ENCODE peak calls at places on chromosomes 7 and 10, in five cellular contexts. I is sigmoid colon; G is A172; A is activated T-cell treated with anti-CD3 and anti-CD28 coated beads, Interleukin-2, amount 50 U/mL, for 48 hours; K is stimulated activated effector memory CD8-positive, alpha-beta T cell treated with anti-CD3 and anti-CD28 coated beads, Interleukin-12 subunit alpha, Interleukin-12 subunit beta, amount 100 ng/mL, for 72 hours. U is an unnamed sample.

GRCh38 chr7:42372498-42372897 is 135.5 kb upstream of the GLI3 start:
- DNase-seq in I (no peak), G (no peak), A (no peak), K (no peak), U (no peak)

GRCh38 chr7:108037748-108038147 is 34.8 kb upstream of the LAMB1 start:
- DNase-seq in I (no peak), G (no peak), A (no peak), K (no peak), U (no peak)

GRCh38 chr10:100348389-100348927 is 1.4 kb downstream of the SCD start:
- DNase-seq in I (no peak), G (no peak), A (no peak), K (no peak), U (no peak)

GRCh38 chr7:97002555-97003261 is 2.6 kb upstream of the DLX6 start:
- DNase-seq in I (no peak), G (no peak), A (no peak), K (no peak), U (no peak)

GRCh38 chr7:12210179-12211053 is 678 bp upstream of the TMEM106B start:
- DNase-seq in I (no peak), G (peak), A (no peak), K (no peak), U (peak)

GRCh38 chr10:104767282-104767681 is 126.2 kb downstream of the SORCS3 start:
- DNase-seq in I (no peak), G (no peak), A (no peak), K (no peak), U (no peak)

GRCh38 chr7:94409561-94409960 is 14.9 kb downstream of the COL1A2 start:
- DNase-seq in I (no peak), G (no peak), A (no peak), K (no peak), U (no peak)

GRCh38 chr10:117131390-117132327 is 6.4 kb downstream of the VAX1 start:
- DNase-seq in I (no peak), G (no peak), A (no peak), K (peak), U (no peak)

GRCh38 chr7:27235387-27236052 is 7.1 kb upstream of the EVX1 start:
- DNase-seq in I (peak), G (peak), A (no peak), K (no peak), U (peak)

GRCh38 chr7:115662676-115663075 is 367.9 kb downstream of the TFEC start:
- DNase-seq in I (no peak), G (no peak), A (no peak), K (no peak), U (no peak)

GRCh38 chr10:16585103-16585502 is 63.4 kb upstream of the C1QL3 start:
- DNase-seq in I (no peak), G (no peak), A (no peak), K (no peak), U (no peak)

GRCh38 chr10:27433976-27434375 is 70.1 kb upstream of the RAB18 start:
- DNase-seq in I (no peak), G (no peak), A (no peak), K (no peak), U (no peak)

GRCh38 chr10:86440874-86441838 is 74.6 kb upstream of the GRID1 start:
- DNase-seq in I (no peak), G (peak), A (no peak), K (no peak), U (peak)

GRCh38 chr7:110557-111232 is 81.7 kb upstream of the FAM20C start:
- DNase-seq in I (no peak), G (no peak), A (no peak), K (no peak), U (no peak)

GRCh38 chr10:77919713-77920108 is 6.8 kb downstream of the DLG5 start:
- DNase-seq in I (no peak), G (peak), A (no peak), K (no peak), U (no peak)

GRCh38 chr10:44897049-44897448 is 14.1 kb upstream of the TMEM72 start:
- DNase-seq in I (no peak), G (no peak), A (no peak), K (no peak), U (no peak)

GRCh38 chr7:107014381-107015023 is 30.0 kb upstream of the PRKAR2B start:
- DNase-seq in I (no peak), G (peak), A (no peak), K (no peak), U (no peak)

GRCh38 chr7:158702944-158703343 is 1.7 kb downstream of the NCAPG2 start:
- DNase-seq in I (no peak), G (no peak), A (no peak), K (no peak), U (no peak)

GRCh38 chr10:132140167-132140925 is 46.4 kb upstream of the DPYSL4 start:
- DNase-seq in I (peak), G (no peak), A (no peak), K (no peak), U (no peak)

GRCh38 chr7:100894860-100895700 is 608 bp downstream of the ACHE start:
- DNase-seq in I (peak), G (no peak), A (peak), K (peak), U (peak)

GRCh38 chr10:72292223-72292691 is 18.5 kb downstream of the DDIT4 start:
- DNase-seq in I (no peak), G (peak), A (peak), K (peak), U (peak)

GRCh38 chr7:18590744-18591340 is 95.3 kb downstream of the HDAC9 start:
- DNase-seq in I (no peak), G (peak), A (no peak), K (no peak), U (peak)

GRCh38 chr7:47067215-47067614 is 514.7 kb downstream of the TNS3 start:
- DNase-seq in I (no peak), G (no peak), A (no peak), K (no peak), U (no peak)

U was measured in H4.